ENCODE peak calls at places on chromosomes 7 and 10, in five cellular contexts. N is IMR-90, D is HCT116, X is H1, F is fibroblast of lung. Q is an unnamed sample.

GRCh38 chr10:28326516-28327493 is 23.9 kb upstream of the MPP7 start:
- DNase-seq in N (peak; percentile 63), D (no peak), X (no peak), F (peak; percentile 89), Q (no peak)

GRCh38 chr10:122204691-122205489 is 66.2 kb upstream of the BTBD16 start:
- DNase-seq in N (no peak), D (no peak), X (no peak), F (no peak), Q (no peak)

GRCh38 chr10:89702121-89702480 is 711 bp downstream of the KIF20B start:
- DNase-seq in N (peak; percentile 5), D (no peak), X (no peak), F (peak; percentile 3), Q (peak; percentile 49)

GRCh38 chr7:16791071-16791470 is 13.7 kb downstream of the AGR2 start:
- DNase-seq in N (no peak), D (no peak), X (no peak), F (no peak), Q (no peak)

GRCh38 chr7:91411062-91411461 is 146.8 kb downstream of the FZD1 start:
- DNase-seq in N (no peak), D (no peak), X (no peak), F (no peak), Q (peak; percentile 45)

GRCh38 chr7:106206826-106207541 is 77.8 kb downstream of the NAMPT start:
- DNase-seq in N (no peak), D (no peak), X (no peak), F (no peak), Q (no peak)

GRCh38 chr10:58177362-58177947 is 90.2 kb downstream of the IPMK start:
- DNase-seq in N (peak; percentile 47), D (peak; percentile 13), X (no peak), F (peak; percentile 36), Q (peak; percentile 70)

GRCh38 chr7:55245271-55245723 is 119.8 kb upstream of the LANCL2 start:
- DNase-seq in N (peak; percentile 93), D (no peak), X (no peak), F (peak; percentile 98), Q (no peak)

GRCh38 chr10:113151178-113151577 is 201.1 kb downstream of the TCF7L2 start:
- DNase-seq in N (no peak), D (no peak), X (no peak), F (no peak), Q (no peak)

GRCh38 chr7:128151646-128152045 is 89.4 kb upstream of the LEP start:
- DNase-seq in N (no peak), D (no peak), X (peak; percentile 16), F (no peak), Q (no peak)

GRCh38 chr10:78149193-78149592 is 115.5 kb downstream of the RPS24 start:
- DNase-seq in N (peak; percentile 41), D (no peak), X (no peak), F (peak; percentile 12), Q (no peak)

GRCh38 chr7:151710646-151711434 is 166.1 kb downstream of the PRKAG2 start:
- DNase-seq in N (no peak), D (no peak), X (no peak), F (no peak), Q (no peak)

GRCh38 chr7:151708610-151709009 is 168.3 kb downstream of the PRKAG2 start:
- DNase-seq in N (no peak), D (no peak), X (no peak), F (no peak), Q (no peak)

GRCh38 chr7:151707757-151708156 is 169.2 kb downstream of the PRKAG2 start:
- DNase-seq in N (no peak), D (no peak), X (no peak), F (no peak), Q (no peak)

GRCh38 chr7:151710121-151710640 is 166.7 kb downstream of the PRKAG2 start:
- DNase-seq in N (no peak), D (no peak), X (no peak), F (no peak), Q (no peak)

DNA sequence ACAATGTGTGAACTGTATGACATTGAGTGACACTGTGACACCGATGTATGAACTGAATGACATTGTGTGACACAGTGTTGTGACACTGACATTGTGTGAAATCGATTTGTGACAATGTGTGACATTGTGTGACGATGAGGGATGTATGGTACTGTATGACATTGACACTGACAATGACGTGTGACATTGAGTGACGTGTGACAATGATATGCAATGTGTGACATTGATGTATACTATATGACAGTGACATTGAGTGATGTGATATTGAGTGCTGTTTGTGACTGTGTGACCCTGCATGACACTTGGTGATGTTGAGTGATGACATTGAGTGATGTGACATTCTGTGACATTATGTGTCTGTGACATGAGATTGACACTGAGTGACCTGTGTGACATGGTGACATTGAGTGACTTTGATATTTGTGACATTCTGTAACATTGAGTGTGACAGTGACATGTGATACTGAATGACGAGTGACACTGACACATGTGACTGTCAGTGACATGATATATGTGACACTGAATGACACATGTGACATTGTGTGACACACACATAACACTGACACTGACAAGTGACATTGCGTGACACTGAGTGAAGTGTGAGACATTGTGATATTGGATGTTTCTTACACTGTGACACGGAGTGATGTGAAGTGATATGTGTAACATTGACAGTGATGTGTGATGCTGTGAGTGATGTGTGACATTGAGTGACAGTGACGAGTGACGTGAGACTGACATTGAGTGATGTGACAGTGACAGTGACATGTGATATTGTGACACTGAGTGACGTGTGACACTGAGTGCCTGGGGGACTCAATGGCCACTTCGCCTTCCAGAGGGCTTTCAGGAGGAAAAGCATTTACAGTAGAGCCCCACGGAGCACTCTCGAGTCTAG is 167.5 kb downstream of the PRKAG2 start:
- DNase-seq in N (peak; percentile 25), D (no peak), X (no peak), F (no peak), Q (no peak)
- H3K4me2 ChIP-seq in N (no peak overlapping the region), D (no peak overlapping the region), X (no peak overlapping the region), F (no peak overlapping the region), Q (no peak overlapping the region)

DNA sequence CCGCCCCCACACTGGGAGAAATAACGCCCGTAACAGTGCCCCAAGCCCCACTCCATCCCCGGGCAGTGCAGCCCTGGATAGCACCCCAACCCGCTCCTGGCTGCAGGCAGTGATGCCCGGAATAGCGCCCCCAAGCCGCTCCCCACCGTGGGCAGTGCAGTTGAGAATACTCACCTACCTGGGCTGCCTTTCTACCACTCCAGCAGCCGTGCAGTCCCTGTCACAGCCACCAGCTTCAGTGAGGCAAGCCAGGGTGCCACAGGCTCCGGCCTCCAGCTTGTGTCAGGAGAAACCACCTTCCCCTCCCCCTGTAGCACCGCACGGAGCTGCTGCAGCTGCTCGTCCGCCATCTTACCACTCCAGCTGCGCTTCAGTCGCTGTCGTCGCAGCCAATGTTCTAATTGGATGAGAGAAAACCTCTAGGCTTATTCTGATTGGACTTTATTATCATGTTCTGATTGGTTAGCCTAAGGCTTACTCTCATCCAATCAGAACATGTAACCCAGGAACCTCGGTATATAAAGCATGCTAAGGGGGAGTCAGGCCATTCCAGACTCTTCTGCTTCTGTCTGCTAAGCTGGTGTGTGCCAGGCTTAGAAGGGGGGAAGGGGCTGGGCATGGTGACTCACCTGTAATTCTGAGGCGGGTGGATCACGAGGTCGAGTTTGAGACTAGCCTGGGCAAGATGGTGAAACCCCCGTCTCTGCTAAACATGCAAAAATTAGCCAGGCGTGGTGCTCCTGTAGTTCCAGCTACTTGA is 53.2 kb upstream of the ZNF33B start:
- DNase-seq in N (no peak), D (no peak), X (no peak), F (no peak), Q (no peak)
- H3K9ac ChIP-seq in N (no peak overlapping the region), D (no peak overlapping the region), X (no peak overlapping the region), F (no peak overlapping the region), Q (no peak overlapping the region)

DNA sequence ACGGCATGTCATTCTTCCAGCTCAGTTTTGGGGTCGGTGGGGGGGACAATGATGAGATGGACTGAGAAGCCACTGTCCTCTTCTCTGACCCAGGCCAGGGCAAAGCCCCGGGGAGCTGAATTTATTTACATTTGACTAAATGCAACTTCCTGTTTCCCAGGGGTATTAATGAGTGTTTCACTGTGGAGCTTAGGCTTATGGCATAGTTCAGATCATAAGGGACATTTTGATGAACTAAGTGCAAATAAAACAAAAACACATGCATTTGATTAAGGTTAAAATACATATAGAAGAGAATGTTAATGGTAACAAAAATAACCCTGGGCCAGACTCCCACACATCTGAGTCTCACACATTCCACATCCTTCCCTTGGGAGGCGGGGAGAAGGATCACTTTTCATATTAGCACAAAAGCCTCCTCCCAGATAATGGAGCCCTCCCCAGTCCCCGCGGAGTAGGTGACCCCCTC is 320.6 kb downstream of the FRMD4A start:
- DNase-seq in N (peak; percentile 86), D (no peak), X (no peak), F (peak; percentile 80), Q (no peak)
- H3K27ac ChIP-seq in N (peak overlapping the region; percentile 85), D (no peak overlapping the region), X (no peak overlapping the region), F (peak overlapping the region; percentile 89), Q (no peak overlapping the region)

GRCh38 chr7:32094516-32094915 is 24.3 kb upstream of the PDE1C start:
- DNase-seq in N (no peak), D (no peak), X (no peak), F (no peak), Q (no peak)
- H3K4me2 ChIP-seq in N (no peak overlapping the region), D (no peak overlapping the region), X (no peak overlapping the region), F (no peak overlapping the region), Q (no peak overlapping the region)

GRCh38 chr7:73999664-74000420 is 28.1 kb upstream of the ELN start:
- DNase-seq in N (peak; percentile 84), D (no peak), X (no peak), F (peak; percentile 96), Q (no peak)
- H3K9ac ChIP-seq in N (peak overlapping the region; percentile 31), D (no peak overlapping the region), X (no peak overlapping the region), F (no peak overlapping the region), Q (no peak overlapping the region)

DNA sequence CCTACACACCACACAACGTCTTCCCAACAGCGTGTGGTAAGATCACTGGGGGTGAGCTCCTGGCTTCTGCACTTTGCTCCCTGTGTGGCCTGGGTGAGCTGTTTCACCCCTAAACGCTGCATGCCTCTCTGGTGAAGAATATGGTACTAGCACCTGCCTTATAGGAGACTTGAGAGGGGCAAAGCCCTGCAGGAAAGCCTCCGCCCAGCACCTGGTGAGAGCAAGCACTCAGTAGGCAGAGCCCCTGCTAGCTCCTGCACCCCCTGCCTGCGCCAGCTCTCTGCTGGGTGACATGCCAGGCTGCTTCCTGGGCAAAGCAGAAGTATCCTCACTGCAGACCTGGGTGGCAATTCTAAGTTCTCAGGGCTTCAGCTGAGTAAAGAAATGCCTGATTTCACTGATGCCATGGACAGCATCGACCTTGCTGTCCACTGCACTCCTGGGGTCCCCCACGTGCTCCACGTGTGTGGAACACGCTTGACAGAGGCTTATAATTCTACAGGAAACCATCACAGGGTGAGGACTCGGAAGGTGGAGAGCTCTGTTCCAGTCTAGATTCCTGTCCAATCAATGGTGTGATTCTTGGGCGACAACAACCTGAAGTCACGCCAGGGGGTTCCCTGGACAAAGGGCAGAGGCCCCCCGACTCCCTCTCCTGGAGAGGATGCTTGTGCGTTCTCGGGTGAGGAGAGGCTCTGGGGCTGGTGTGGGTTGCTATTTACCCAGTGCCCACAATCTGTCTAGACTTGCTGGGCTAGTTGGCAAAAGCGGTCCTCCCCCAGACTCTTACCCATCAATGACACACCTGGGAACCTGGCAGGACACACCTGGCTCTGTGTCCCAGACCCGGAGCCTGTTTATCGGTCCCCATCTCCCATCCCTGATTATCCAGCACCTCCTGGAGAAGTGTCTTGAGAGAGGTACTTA is 5.0 kb upstream of the CALML5 start:
- DNase-seq in N (no peak), D (no peak), X (no peak), F (no peak), Q (no peak)
- H3K27ac ChIP-seq in N (no peak overlapping the region), D (no peak overlapping the region), X (no peak overlapping the region), F (no peak overlapping the region), Q (no peak overlapping the region)

Q was measured in Karpas-422.